ENCODE peak calls at places on chromosome 16, in five cellular contexts. U is AG10803; K is activated naive CD4-positive, alpha-beta T cell treated with Interleukin-2 at 50 U/mL for 16 hours; D is DMS 273 treated with DMSO at 0.1 percent for 48 hours; F is activated T-helper 1 cell treated with Interleukin-2 at 50 U/mL for 16 hours. M is an unnamed sample.

GRCh38 chr16:24883714-24884151 is 38.0 kb downstream of the SLC5A11 start:
- DNase-seq in U (no peak), K (no peak), D (no peak), F (no peak), M (no peak)

GRCh38 chr16:11497329-11497805 is 89.4 kb downstream of the LITAF start:
- DNase-seq in U (peak), K (no peak), D (peak), F (no peak), M (peak)

GRCh38 chr16:9008335-9009260 is 44.9 kb upstream of the USP7 start:
- DNase-seq in U (peak), K (peak), D (no peak), F (peak), M (peak)

GRCh38 chr16:55672471-55672870 is 16.7 kb downstream of the SLC6A2 start:
- DNase-seq in U (peak), K (no peak), D (no peak), F (no peak), M (peak)

GRCh38 chr16:86033016-86033474 is 134.1 kb downstream of the IRF8 start:
- DNase-seq in U (no peak), K (no peak), D (no peak), F (no peak), M (no peak)

GRCh38 chr16:23976091-23977001 is 140.6 kb downstream of the PRKCB start:
- DNase-seq in U (no peak), K (no peak), D (no peak), F (no peak), M (no peak)

GRCh38 chr16:3356118-3356517 is 429 bp downstream of the OR2C1 start:
- DNase-seq in U (no peak), K (no peak), D (no peak), F (no peak), M (no peak)

GRCh38 chr16:71734511-71734910 is 10.0 kb upstream of the PHLPP2 start:
- DNase-seq in U (no peak), K (no peak), D (no peak), F (no peak), M (no peak)

GRCh38 chr16:6374816-6375215 is 957.8 kb upstream of the RBFOX1 start:
- DNase-seq in U (no peak), K (no peak), D (no peak), F (no peak), M (no peak)

M was measured in foreskin fibroblast.